ENCODE peak calls at places on chromosome 14, in nine cellular contexts. U, L, V, B, T, P, Q, Z and O are unnamed samples.

GRCh38 chr14:92491782-92492181 is 21.8 kb upstream of the RIN3 start:
- DNase-seq in U (no peak), L (no peak), V (no peak), B (no peak), T (no peak), P (no peak), Q (no peak), Z (no peak), O (no peak)

GRCh38 chr14:92315050-92315785 is 7.7 kb upstream of the SLC24A4 start:
- DNase-seq in U (no peak), L (no peak), V (no peak), B (no peak), T (no peak), P (no peak), Q (no peak), Z (no peak), O (no peak)

GRCh38 chr14:72739446-72740405 is 154.2 kb downstream of the DPF3 start:
- DNase-seq in U (no peak), L (no peak), V (no peak), B (no peak), T (no peak), P (no peak), Q (no peak), Z (no peak), O (peak)

GRCh38 chr14:96297000-96297399 is 41.0 kb downstream of the BDKRB1 start:
- DNase-seq in U (no peak), L (peak), V (no peak), B (no peak), T (no peak), P (no peak), Q (peak), Z (no peak), O (no peak)

GRCh38 chr14:105941226-105942166 is 415.1 kb downstream of the TMEM121 start:
- DNase-seq in U (no peak), L (no peak), V (no peak), B (no peak), T (no peak), P (no peak), Q (no peak), Z (no peak), O (no peak)

GRCh38 chr14:95290769-95291440 is 28.8 kb downstream of the CLMN start:
- DNase-seq in U (peak), L (no peak), V (peak), B (no peak), T (peak), P (no peak), Q (no peak), Z (peak), O (no peak)

GRCh38 chr14:73251516-73252215 is 14.4 kb downstream of the PAPLN start:
- DNase-seq in U (no peak), L (no peak), V (no peak), B (no peak), T (no peak), P (no peak), Q (no peak), Z (no peak), O (no peak)

GRCh38 chr14:77097006-77097688 is 911 bp upstream of the CIPC start:
- DNase-seq in U (no peak), L (no peak), V (no peak), B (no peak), T (no peak), P (no peak), Q (peak), Z (no peak), O (no peak)

GRCh38 chr14:60106341-60106740 is 14.6 kb downstream of the PCNX4 start:
- DNase-seq in U (no peak), L (peak), V (no peak), B (no peak), T (no peak), P (no peak), Q (peak), Z (no peak), O (no peak)

GRCh38 chr14:50770586-50770985 is 60.4 kb downstream of the NIN start:
- DNase-seq in U (no peak), L (no peak), V (no peak), B (no peak), T (no peak), P (no peak), Q (no peak), Z (peak), O (no peak)

GRCh38 chr14:82806426-82806825 is 1272.8 kb upstream of the SEL1L start:
- DNase-seq in U (no peak), L (no peak), V (no peak), B (no peak), T (no peak), P (no peak), Q (no peak), Z (no peak), O (no peak)

GRCh38 chr14:68440776-68441175 is 352.1 kb downstream of the ZFP36L1 start:
- DNase-seq in U (no peak), L (peak), V (no peak), B (no peak), T (no peak), P (no peak), Q (peak), Z (no peak), O (no peak)

GRCh38 chr14:79246200-79246599 is 965.1 kb downstream of the DIO2 start:
- DNase-seq in U (no peak), L (no peak), V (no peak), B (no peak), T (no peak), P (no peak), Q (peak), Z (no peak), O (no peak)

GRCh38 chr14:95725685-95726336 is 11.9 kb upstream of the TCL1A start:
- DNase-seq in U (no peak), L (no peak), V (peak), B (no peak), T (no peak), P (no peak), Q (no peak), Z (no peak), O (no peak)

GRCh38 chr14:20606190-20606901 is 15.2 kb upstream of the RNASE12 start:
- DNase-seq in U (no peak), L (peak), V (no peak), B (no peak), T (no peak), P (no peak), Q (no peak), Z (no peak), O (no peak)

GRCh38 chr14:32202468-32202865 is 602 bp downstream of the RNU6-8 start:
- DNase-seq in U (no peak), L (no peak), V (peak), B (no peak), T (no peak), P (no peak), Q (no peak), Z (no peak), O (no peak)

GRCh38 chr14:95765016-95765415 is 51.1 kb upstream of the TCL1A start:
- DNase-seq in U (no peak), L (no peak), V (no peak), B (no peak), T (no peak), P (no peak), Q (no peak), Z (no peak), O (no peak)

GRCh38 chr14:50062438-50063039 is 53.8 kb downstream of the VCPKMT start:
- DNase-seq in U (no peak), L (peak), V (peak), B (peak), T (peak), P (no peak), Q (peak), Z (peak), O (peak)

GRCh38 chr14:73782623-73783022 is 68.4 kb upstream of the PNMA1 start:
- DNase-seq in U (no peak), L (no peak), V (no peak), B (no peak), T (no peak), P (no peak), Q (no peak), Z (no peak), O (no peak)

GRCh38 chr14:104134061-104134965 is 4.1 kb upstream of the KIF26A start:
- DNase-seq in U (peak), L (no peak), V (no peak), B (no peak), T (no peak), P (no peak), Q (no peak), Z (peak), O (no peak)

GRCh38 chr14:72610096-72610830 is 283.6 kb downstream of the DPF3 start:
- DNase-seq in U (no peak), L (no peak), V (no peak), B (no peak), T (no peak), P (no peak), Q (no peak), Z (no peak), O (peak)

GRCh38 chr14:64760916-64761315 is 56.7 kb downstream of the PLEKHG3 start:
- DNase-seq in U (no peak), L (no peak), V (no peak), B (no peak), T (no peak), P (no peak), Q (no peak), Z (no peak), O (no peak)

GRCh38 chr14:99244299-99244959 is 27.6 kb downstream of the BCL11B start:
- DNase-seq in U (no peak), L (no peak), V (no peak), B (no peak), T (no peak), P (no peak), Q (no peak), Z (no peak), O (no peak)
- H3K4me3 ChIP-seq in U (no peak), L (no peak), V (no peak), B (no peak), T (no peak), P (no peak), Q (no peak), Z (no peak), O (peak)

GRCh38 chr14:93972618-93973205 is 3.7 kb downstream of the ASB2 start:
- DNase-seq in U (no peak), L (no peak), V (no peak), B (no peak), T (no peak), P (no peak), Q (no peak), Z (no peak), O (no peak)
- H3K4me3 ChIP-seq in U (peak), L (no peak), V (no peak), B (no peak), T (no peak), P (peak), Q (no peak), Z (no peak), O (no peak)

GRCh38 chr14:101835566-101835965 is 74.1 kb downstream of the PPP2R5C start:
- DNase-seq in U (no peak), L (no peak), V (no peak), B (no peak), T (no peak), P (no peak), Q (no peak), Z (no peak), O (no peak)

GRCh38 chr14:101834387-101835165 is 73.1 kb downstream of the PPP2R5C start:
- DNase-seq in U (no peak), L (peak), V (no peak), B (no peak), T (no peak), P (no peak), Q (peak), Z (peak), O (no peak)

GRCh38 chr14:101833045-101833444 is 71.5 kb downstream of the PPP2R5C start:
- DNase-seq in U (no peak), L (no peak), V (no peak), B (no peak), T (no peak), P (no peak), Q (no peak), Z (peak), O (no peak)

GRCh38 chr14:101836131-101836530 is 74.6 kb downstream of the PPP2R5C start:
- DNase-seq in U (peak), L (peak), V (no peak), B (no peak), T (no peak), P (no peak), Q (peak), Z (no peak), O (no peak)

GRCh38 chr14:101835166-101835557 is 73.7 kb downstream of the PPP2R5C start:
- DNase-seq in U (no peak), L (peak), V (no peak), B (no peak), T (no peak), P (no peak), Q (peak), Z (no peak), O (no peak)
- H3K4me3 ChIP-seq in U (no peak), L (no peak), V (no peak), B (no peak), T (no peak), P (no peak), Q (no peak), Z (no peak), O (no peak)

DNA sequence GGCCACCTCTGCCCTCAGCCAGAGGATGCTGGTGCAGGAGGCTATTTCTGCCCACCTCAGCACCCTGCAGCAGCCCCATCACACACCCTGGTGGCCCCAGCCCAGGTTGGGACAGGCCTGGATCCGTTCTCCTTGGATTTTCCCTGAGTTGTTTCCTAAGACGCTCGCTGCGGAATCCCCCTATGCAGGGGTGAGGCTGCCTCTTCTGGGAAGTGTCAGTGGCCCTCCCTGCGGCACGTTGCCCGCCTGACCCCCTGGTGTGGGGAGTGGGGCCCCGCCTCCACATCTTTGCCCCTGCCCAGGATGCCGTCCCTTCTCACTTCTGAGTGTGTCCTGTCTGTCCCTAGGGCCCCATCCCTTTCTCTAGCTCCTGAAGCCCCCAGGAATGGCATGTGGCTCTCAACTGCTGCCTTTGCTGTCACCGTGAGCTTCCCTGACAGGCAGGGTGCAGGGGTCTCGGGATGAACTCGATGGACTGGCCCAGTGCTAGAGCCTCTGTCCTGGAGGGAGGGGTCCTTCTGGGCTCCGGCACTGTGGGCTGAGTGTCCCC is 594 bp upstream of the EXOC3L4 start:
- DNase-seq in U (no peak), L (no peak), V (no peak), B (no peak), T (no peak), P (no peak), Q (no peak), Z (no peak), O (no peak)
- H3K4me3 ChIP-seq in U (no peak), L (no peak), V (no peak), B (no peak), T (no peak), P (no peak), Q (peak), Z (no peak), O (no peak)

DNA sequence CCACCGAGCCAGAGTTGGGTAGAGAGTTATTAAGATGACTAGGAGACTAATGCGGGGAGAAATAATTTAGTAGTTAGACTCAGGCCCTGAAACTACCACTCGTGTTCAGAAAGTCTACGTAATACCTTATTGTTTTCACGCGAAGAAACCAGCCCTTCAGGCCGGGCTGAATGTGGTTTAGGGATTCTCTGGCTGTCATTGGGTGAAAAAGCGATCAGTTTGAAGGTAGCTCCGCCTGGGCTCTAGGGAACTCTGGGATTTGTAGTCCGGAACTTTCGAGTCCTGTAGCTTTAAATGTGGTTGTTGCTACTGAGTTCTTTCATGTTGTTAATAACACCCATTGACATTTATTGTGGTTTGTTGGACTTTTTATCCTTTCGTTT is 549 bp upstream of the WDR89 start:
- DNase-seq in U (peak), L (peak), V (peak), B (peak), T (peak), P (peak), Q (peak), Z (peak), O (peak)
- H3K4me3 ChIP-seq in U (peak), L (peak), V (peak), B (peak), T (peak), P (peak), Q (peak), Z (no peak), O (peak)

GRCh38 chr14:90424686-90425255 is 27.9 kb downstream of the CALM1 start:
- DNase-seq in U (no peak), L (no peak), V (no peak), B (no peak), T (no peak), P (no peak), Q (no peak), Z (no peak), O (no peak)

GRCh38 chr14:90426031-90426540 is 29.3 kb downstream of the CALM1 start:
- DNase-seq in U (no peak), L (no peak), V (no peak), B (no peak), T (no peak), P (no peak), Q (no peak), Z (no peak), O (no peak)

GRCh38 chr14:90425480-90425879 is 28.7 kb downstream of the CALM1 start:
- DNase-seq in U (no peak), L (no peak), V (no peak), B (no peak), T (no peak), P (no peak), Q (no peak), Z (no peak), O (no peak)

GRCh38 chr14:90423166-90423565 is 26.3 kb downstream of the CALM1 start:
- DNase-seq in U (no peak), L (no peak), V (no peak), B (no peak), T (no peak), P (no peak), Q (no peak), Z (no peak), O (no peak)

DNA sequence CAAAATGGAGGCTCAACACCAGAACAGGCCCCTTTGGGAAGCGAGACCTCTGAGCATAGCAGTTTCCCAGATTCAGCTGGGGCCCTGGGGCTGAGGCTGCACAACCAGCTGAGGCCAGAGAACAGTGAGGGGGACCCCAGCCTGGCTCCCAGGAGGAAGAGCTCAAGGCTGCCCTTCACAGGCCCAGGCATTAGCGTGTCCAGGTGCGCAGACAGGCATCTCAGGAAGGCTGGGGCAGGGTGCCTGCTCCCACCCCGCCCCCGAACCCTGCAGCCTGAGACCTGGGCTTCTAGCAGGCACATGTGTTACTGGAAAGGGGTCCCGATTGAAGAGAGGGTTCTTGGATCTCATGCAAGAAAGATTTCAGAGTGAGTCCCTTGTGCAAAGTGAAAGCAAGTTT is 27.2 kb downstream of the CALM1 start:
- DNase-seq in U (no peak), L (no peak), V (no peak), B (no peak), T (no peak), P (no peak), Q (no peak), Z (no peak), O (no peak)
- H3K4me3 ChIP-seq in U (no peak), L (no peak), V (no peak), B (no peak), T (no peak), P (no peak), Q (no peak), Z (no peak), O (no peak)

GRCh38 chr14:69636051-69636639 is 24.7 kb downstream of the SUSD6 start:
- DNase-seq in U (no peak), L (no peak), V (peak), B (no peak), T (no peak), P (no peak), Q (no peak), Z (no peak), O (no peak)

GRCh38 chr14:69640931-69641330 is 29.5 kb downstream of the SUSD6 start:
- DNase-seq in U (no peak), L (no peak), V (no peak), B (no peak), T (no peak), P (no peak), Q (no peak), Z (no peak), O (no peak)

GRCh38 chr14:69634871-69635270 is 23.5 kb downstream of the SUSD6 start:
- DNase-seq in U (no peak), L (no peak), V (no peak), B (no peak), T (no peak), P (no peak), Q (no peak), Z (no peak), O (no peak)

GRCh38 chr14:69636718-69637480 is 25.5 kb downstream of the SUSD6 start:
- DNase-seq in U (no peak), L (no peak), V (no peak), B (no peak), T (no peak), P (no peak), Q (no peak), Z (no peak), O (no peak)

GRCh38 chr14:69637503-69638030 is 26.2 kb downstream of the SUSD6 start:
- DNase-seq in U (peak), L (no peak), V (no peak), B (no peak), T (no peak), P (no peak), Q (no peak), Z (peak), O (no peak)
- H3K4me3 ChIP-seq in U (no peak), L (no peak), V (peak), B (no peak), T (no peak), P (no peak), Q (no peak), Z (no peak), O (no peak)